ENCODE peak calls at places on chromosomes 6 and 20, in five cellular contexts. Z is lower lobe of right lung, D is ecto neural progenitor cell, H is non-pigmented ciliary epithelial cell, Q is endothelial cell of umbilical vein. L is an unnamed sample.

GRCh38 chr20:1185316-1185741 is 548 bp upstream of the TMEM74B start:
- DNase-seq in Z (no peak), D (peak), H (no peak), Q (no peak), L (peak)

GRCh38 chr20:62123450-62124118 is 1.3 kb downstream of the LSM14B start:
- DNase-seq in Z (no peak), D (no peak), H (no peak), Q (peak), L (no peak)

GRCh38 chr20:45670139-45670538 is at the start of gene WFDC11:
- DNase-seq in Z (no peak), D (no peak), H (no peak), Q (no peak), L (no peak)

GRCh38 chr6:35764238-35764896 is 12.0 kb upstream of the CLPSL2 start:
- DNase-seq in Z (no peak), D (peak), H (no peak), Q (no peak), L (no peak)

GRCh38 chr6:159971341-159972178 is 2.7 kb downstream of the IGF2R start:
- DNase-seq in Z (no peak), D (no peak), H (no peak), Q (no peak), L (no peak)

GRCh38 chr20:38211200-38212097 is 46.4 kb upstream of the TGM2 start:
- DNase-seq in Z (no peak), D (no peak), H (no peak), Q (no peak), L (peak)

GRCh38 chr6:145015739-145016558 is 719.4 kb downstream of the EPM2A start:
- DNase-seq in Z (no peak), D (no peak), H (peak), Q (peak), L (no peak)

GRCh38 chr6:14882394-14883073 is 363.3 kb upstream of the JARID2 start:
- DNase-seq in Z (no peak), D (no peak), H (no peak), Q (no peak), L (no peak)

GRCh38 chr6:31956796-31957195 is 2.0 kb downstream of the NELFE start:
- DNase-seq in Z (no peak), D (no peak), H (no peak), Q (no peak), L (no peak)

GRCh38 chr6:166673309-166673708 is 46.3 kb upstream of the RPS6KA2 start:
- DNase-seq in Z (no peak), D (no peak), H (no peak), Q (no peak), L (no peak)

GRCh38 chr20:46967647-46968046 is 73.0 kb downstream of the EYA2 start:
- DNase-seq in Z (no peak), D (peak), H (no peak), Q (no peak), L (no peak)

GRCh38 chr20:13703265-13703664 is 64.5 kb upstream of the TASP1 start:
- DNase-seq in Z (no peak), D (no peak), H (no peak), Q (no peak), L (no peak)

GRCh38 chr6:16494781-16495180 is 256.4 kb downstream of the GMPR start:
- DNase-seq in Z (no peak), D (no peak), H (no peak), Q (no peak), L (no peak)

GRCh38 chr6:53311586-53311935 is 37.2 kb downstream of the ELOVL5 start:
- DNase-seq in Z (no peak), D (no peak), H (no peak), Q (no peak), L (no peak)

GRCh38 chr6:159595173-159595572 is 97.9 kb downstream of the SOD2 start:
- DNase-seq in Z (no peak), D (no peak), H (no peak), Q (peak), L (no peak)

GRCh38 chr20:8304124-8304800 is 172.2 kb downstream of the PLCB1 start:
- DNase-seq in Z (no peak), D (no peak), H (no peak), Q (no peak), L (no peak)

GRCh38 chr6:78984225-78984950 is 93.7 kb downstream of the PHIP start:
- DNase-seq in Z (no peak), D (no peak), H (no peak), Q (no peak), L (no peak)

GRCh38 chr6:24492475-24492874 is 2.3 kb upstream of the ALDH5A1 start:
- DNase-seq in Z (no peak), D (no peak), H (no peak), Q (peak), L (no peak)

L was measured in left ventricle myocardium superior.